ENCODE peak calls at places on chromosomes 13 and 19, in eight cellular contexts. G is ACHN; D is activated naive CD8-positive, alpha-beta T cell treated with anti-CD3 and anti-CD28 coated beads, Interleukin-2, amount 10 ng/mL, durations not matched to agents 7 days and 5 days; I is MCF 10A; Z is AG08395; V is dermis blood vessel endothelial cell; B is kidney epithelial cell; U is stimulated activated CD4-positive, alpha-beta T cell treated with anti-CD3 and anti-CD28 coated beads, Interleukin-2, amount 100 ng/mL, for 24 hours. J is an unnamed sample.
A peak's percentile ranks its signal among the peaks of the same experiment; 100 is the strongest.

GRCh38 chr13:110887955-110888333 is 26.9 kb downstream of the ANKRD10 start:
- DNase-seq in G (no peak), D (no peak), I (no peak), Z (no peak), V (no peak), B (no peak), U (no peak), J (no peak)

GRCh38 chr13:89832827-89833226 is 1514.7 kb upstream of the MIR17HG start:
- DNase-seq in G (peak; percentile 47), D (no peak), I (no peak), Z (no peak), V (no peak), B (peak; percentile 18), U (no peak), J (no peak)

GRCh38 chr19:5424192-5424973 is 30.8 kb upstream of the ZNRF4 start:
- DNase-seq in G (no peak), D (no peak), I (no peak), Z (no peak), V (no peak), B (no peak), U (no peak), J (no peak)

GRCh38 chr19:19485161-19485997 is 30.0 kb downstream of the TSSK6 start:
- DNase-seq in G (no peak), D (no peak), I (no peak), Z (peak; percentile 42), V (peak; percentile 59), B (no peak), U (no peak), J (no peak)

GRCh38 chr13:30421093-30422055 is 919 bp upstream of the UBE2L5 start:
- DNase-seq in G (peak; percentile 81), D (peak; percentile 65), I (peak; percentile 81), Z (peak; percentile 85), V (peak; percentile 84), B (no peak), U (peak; percentile 53), J (peak; percentile 70)

GRCh38 chr13:110005563-110005962 is 219.2 kb upstream of the IRS2 start:
- DNase-seq in G (no peak), D (no peak), I (no peak), Z (peak; percentile 14), V (no peak), B (no peak), U (no peak), J (no peak)

GRCh38 chr13:45436953-45437352 is 18.8 kb upstream of the SLC25A30 start:
- DNase-seq in G (no peak), D (no peak), I (no peak), Z (no peak), V (no peak), B (no peak), U (no peak), J (no peak)

GRCh38 chr13:111940892-111941291 is 126.1 kb upstream of the SOX1 start:
- DNase-seq in G (no peak), D (no peak), I (no peak), Z (no peak), V (no peak), B (no peak), U (no peak), J (no peak)

GRCh38 chr13:35979378-35979911 is 151.7 kb downstream of the DCLK1 start:
- DNase-seq in G (peak; percentile 32), D (no peak), I (peak; percentile 94), Z (peak; percentile 89), V (peak; percentile 34), B (no peak), U (no peak), J (peak; percentile 29)

GRCh38 chr13:32125746-32126145 is 94.2 kb downstream of the FRY start:
- DNase-seq in G (no peak), D (no peak), I (peak; percentile 47), Z (peak; percentile 17), V (no peak), B (no peak), U (no peak), J (no peak)

GRCh38 chr19:36032251-36033104 is at the start of gene CLIP3:
- DNase-seq in G (peak; percentile 52), D (no peak), I (no peak), Z (peak; percentile 100), V (peak; percentile 66), B (no peak), U (peak; percentile 55), J (no peak)

GRCh38 chr19:53813996-53814395 is 10.1 kb downstream of the NLRP12 start:
- DNase-seq in G (no peak), D (no peak), I (no peak), Z (peak; percentile 59), V (no peak), B (no peak), U (no peak), J (peak; percentile 90)

GRCh38 chr19:58401825-58402433 is 6.5 kb downstream of the RNF225 start:
- DNase-seq in G (no peak), D (no peak), I (no peak), Z (no peak), V (no peak), B (no peak), U (no peak), J (no peak)

GRCh38 chr19:3034845-3035541 is 5.9 kb upstream of the TLE2 start:
- DNase-seq in G (peak; percentile 29), D (peak; percentile 64), I (peak; percentile 29), Z (peak; percentile 43), V (peak; percentile 19), B (no peak), U (peak; percentile 63), J (peak; percentile 78)

GRCh38 chr19:27765397-27765796 is 1447.6 kb downstream of the UQCRFS1 start:
- DNase-seq in G (no peak), D (no peak), I (no peak), Z (no peak), V (no peak), B (no peak), U (no peak), J (no peak)

GRCh38 chr13:113411216-113412023 is 41.9 kb downstream of the ADPRHL1 start:
- DNase-seq in G (peak; percentile 84), D (no peak), I (peak; percentile 75), Z (peak; percentile 96), V (no peak), B (peak; percentile 90), U (no peak), J (peak; percentile 81)

GRCh38 chr13:48412100-48412556 is 785 bp downstream of the LPAR6 start:
- DNase-seq in G (peak; percentile 17), D (no peak), I (peak; percentile 43), Z (no peak), V (peak; percentile 53), B (no peak), U (no peak), J (no peak)

GRCh38 chr13:100648354-100648753 is 26.2 kb downstream of the TMTC4 start:
- DNase-seq in G (no peak), D (no peak), I (no peak), Z (peak; percentile 6), V (peak; percentile 66), B (no peak), U (no peak), J (no peak)

GRCh38 chr19:18856385-18857126 is 24.8 kb downstream of the UPF1 start:
- DNase-seq in G (peak; percentile 11), D (no peak), I (peak; percentile 58), Z (peak; percentile 52), V (peak; percentile 50), B (no peak), U (no peak), J (peak; percentile 51)

GRCh38 chr13:91185294-91185863 is 162.1 kb upstream of the MIR17HG start:
- DNase-seq in G (peak; percentile 51), D (no peak), I (peak; percentile 28), Z (no peak), V (no peak), B (no peak), U (no peak), J (peak; percentile 65)

GRCh38 chr13:52070929-52071523 is 46.5 kb downstream of the UTP14C start:
- DNase-seq in G (no peak), D (no peak), I (peak; percentile 18), Z (peak; percentile 62), V (peak; percentile 38), B (no peak), U (peak; percentile 12), J (peak; percentile 44)

GRCh38 chr19:51364200-51365106 is 1.7 kb downstream of the ETFB start:
- DNase-seq in G (no peak), D (no peak), I (peak; percentile 58), Z (no peak), V (peak; percentile 24), B (no peak), U (no peak), J (no peak)

GRCh38 chr19:39124136-39124764 is 1.3 kb upstream of the PAK4 start:
- DNase-seq in G (no peak), D (no peak), I (no peak), Z (no peak), V (no peak), B (no peak), U (no peak), J (no peak)

GRCh38 chr19:11306337-11306736 is 10.4 kb downstream of the TSPAN16 start:
- DNase-seq in G (no peak), D (no peak), I (no peak), Z (no peak), V (no peak), B (no peak), U (no peak), J (no peak)

GRCh38 chr13:25170554-25171107 is 1.5 kb downstream of the AMER2 start:
- DNase-seq in G (no peak), D (peak; percentile 29), I (no peak), Z (no peak), V (peak; percentile 11), B (no peak), U (peak; percentile 12), J (no peak)

J was measured in RKO.